ENCODE peak calls at places on chromosomes 6 and 20, in six cellular contexts. One of them, this sample, is unnamed.

GRCh38 chr20:20452254-20452676 is 84.4 kb downstream of the INSM1 start:
- DNase-seq in NCI-H1105: peak
- DNase-seq in fibroblast of lung: peak
- DNase-seq in WERI-Rb-1: peak
- DNase-seq in COR-L47: peak
- DNase-seq in ACHN: no peak
- DNase-seq in this sample: peak

GRCh38 chr20:46255440-46256104 is 52.7 kb downstream of the CDH22 start:
- DNase-seq in NCI-H1105: peak
- DNase-seq in fibroblast of lung: no peak
- DNase-seq in WERI-Rb-1: peak
- DNase-seq in COR-L47: peak
- DNase-seq in ACHN: peak
- DNase-seq in this sample: peak

GRCh38 chr6:36697481-36697903 is at the start of gene RAB44:
- DNase-seq in NCI-H1105: no peak
- DNase-seq in fibroblast of lung: no peak
- DNase-seq in WERI-Rb-1: peak
- DNase-seq in COR-L47: no peak
- DNase-seq in ACHN: no peak
- DNase-seq in this sample: no peak

GRCh38 chr20:51985013-51985415 is 182.7 kb upstream of the SALL4 start:
- DNase-seq in NCI-H1105: no peak
- DNase-seq in fibroblast of lung: peak
- DNase-seq in WERI-Rb-1: no peak
- DNase-seq in COR-L47: no peak
- DNase-seq in ACHN: peak
- DNase-seq in this sample: no peak

GRCh38 chr6:6587696-6588063 is 840 bp upstream of the LY86 start:
- DNase-seq in NCI-H1105: no peak
- DNase-seq in fibroblast of lung: no peak
- DNase-seq in WERI-Rb-1: no peak
- DNase-seq in COR-L47: no peak
- DNase-seq in ACHN: no peak
- DNase-seq in this sample: no peak

GRCh38 chr6:129890164-129890563 is 29.0 kb upstream of the TMEM244 start:
- DNase-seq in NCI-H1105: no peak
- DNase-seq in fibroblast of lung: peak
- DNase-seq in WERI-Rb-1: no peak
- DNase-seq in COR-L47: no peak
- DNase-seq in ACHN: no peak
- DNase-seq in this sample: no peak

GRCh38 chr6:54291738-54292137 is 16.5 kb upstream of the TINAG start:
- DNase-seq in NCI-H1105: no peak
- DNase-seq in fibroblast of lung: peak
- DNase-seq in WERI-Rb-1: no peak
- DNase-seq in COR-L47: no peak
- DNase-seq in ACHN: peak
- DNase-seq in this sample: no peak

GRCh38 chr6:46781478-46782378 is 11.5 kb upstream of the MEP1A start:
- DNase-seq in NCI-H1105: peak
- DNase-seq in fibroblast of lung: peak
- DNase-seq in WERI-Rb-1: peak
- DNase-seq in COR-L47: peak
- DNase-seq in ACHN: peak
- DNase-seq in this sample: peak

GRCh38 chr20:63486300-63486855 is 12.5 kb downstream of the EEF1A2 start:
- DNase-seq in NCI-H1105: no peak
- DNase-seq in fibroblast of lung: no peak
- DNase-seq in WERI-Rb-1: no peak
- DNase-seq in COR-L47: no peak
- DNase-seq in ACHN: no peak
- DNase-seq in this sample: no peak

GRCh38 chr6:147416622-147417021 is 91.9 kb upstream of the SAMD5 start:
- DNase-seq in NCI-H1105: no peak
- DNase-seq in fibroblast of lung: no peak
- DNase-seq in WERI-Rb-1: no peak
- DNase-seq in COR-L47: no peak
- DNase-seq in ACHN: no peak
- DNase-seq in this sample: no peak

GRCh38 chr6:158262082-158262481 is 50.2 kb upstream of the TULP4 start:
- DNase-seq in NCI-H1105: no peak
- DNase-seq in fibroblast of lung: no peak
- DNase-seq in WERI-Rb-1: no peak
- DNase-seq in COR-L47: no peak
- DNase-seq in ACHN: no peak
- DNase-seq in this sample: no peak

GRCh38 chr6:37783831-37784584 is 35.5 kb upstream of the ZFAND3 start:
- DNase-seq in NCI-H1105: peak
- DNase-seq in fibroblast of lung: peak
- DNase-seq in WERI-Rb-1: no peak
- DNase-seq in COR-L47: peak
- DNase-seq in ACHN: no peak
- DNase-seq in this sample: peak

GRCh38 chr20:63032026-63032800 is 25.4 kb upstream of the BHLHE23 start:
- DNase-seq in NCI-H1105: no peak
- DNase-seq in fibroblast of lung: no peak
- DNase-seq in WERI-Rb-1: no peak
- DNase-seq in COR-L47: no peak
- DNase-seq in ACHN: no peak
- DNase-seq in this sample: no peak

GRCh38 chr20:32114305-32114960 is 4.9 kb downstream of the TM9SF4 start:
- DNase-seq in NCI-H1105: no peak
- DNase-seq in fibroblast of lung: no peak
- DNase-seq in WERI-Rb-1: no peak
- DNase-seq in COR-L47: no peak
- DNase-seq in ACHN: no peak
- DNase-seq in this sample: no peak

GRCh38 chr6:169640347-169640972 is 61.4 kb downstream of the WDR27 start:
- DNase-seq in NCI-H1105: no peak
- DNase-seq in fibroblast of lung: peak
- DNase-seq in WERI-Rb-1: no peak
- DNase-seq in COR-L47: no peak
- DNase-seq in ACHN: no peak
- DNase-seq in this sample: no peak

GRCh38 chr20:47785900-47786762 is 850 bp upstream of the SULF2 start:
- DNase-seq in NCI-H1105: peak
- DNase-seq in fibroblast of lung: peak
- DNase-seq in WERI-Rb-1: peak
- DNase-seq in COR-L47: peak
- DNase-seq in ACHN: peak
- DNase-seq in this sample: no peak

GRCh38 chr6:50185006-50185405 is 135.3 kb upstream of the DEFB112 start:
- DNase-seq in NCI-H1105: no peak
- DNase-seq in fibroblast of lung: peak
- DNase-seq in WERI-Rb-1: peak
- DNase-seq in COR-L47: no peak
- DNase-seq in ACHN: peak
- DNase-seq in this sample: peak

GRCh38 chr6:87276624-87277023 is 45.8 kb upstream of the SMIM8 start:
- DNase-seq in NCI-H1105: no peak
- DNase-seq in fibroblast of lung: no peak
- DNase-seq in WERI-Rb-1: no peak
- DNase-seq in COR-L47: no peak
- DNase-seq in ACHN: no peak
- DNase-seq in this sample: no peak

This sample was measured in NCI-H1436.